ENCODE peak calls at places on chromosome 16, in seven cellular contexts. S is prostate gland, X is brain microvascular endothelial cell, V is cardiac muscle cell, H is lung, L is thoracic aorta, B is fibroblast of lung. A is an unnamed sample. For H3K36me3, the result is how much of the 10 kb centered on the place peaks cover.

GRCh38 chr16:72502654-72503005 is 330.7 kb upstream of the PMFBP1 start:
- DNase-seq in S (no peak), X (no peak), V (no peak), H (no peak), L (no peak), B (no peak), A (no peak)

GRCh38 chr16:54466233-54466632 is 179.6 kb upstream of the IRX3 start:
- DNase-seq in S (no peak), X (no peak), V (no peak), H (no peak), L (no peak), B (no peak), A (no peak)

GRCh38 chr16:75860654-75861053 is 134.4 kb upstream of the CPHXL start:
- DNase-seq in S (no peak), X (no peak), V (no peak), H (no peak), L (no peak), B (no peak), A (no peak)

GRCh38 chr16:48413291-48413690 is 28.1 kb upstream of the SIAH1 start:
- DNase-seq in S (no peak), X (no peak), V (no peak), H (no peak), L (no peak), B (no peak), A (no peak)

GRCh38 chr16:50366126-50366525 is 2.7 kb downstream of the BRD7 start:
- DNase-seq in S (no peak), X (no peak), V (no peak), H (no peak), L (no peak), B (no peak), A (no peak)

GRCh38 chr16:397736-398332 is 835 bp downstream of the NME4 start:
- DNase-seq in S (peak), X (peak), V (peak), H (no peak), L (no peak), B (peak), A (peak)

GRCh38 chr16:261031-261691 is 14.6 kb downstream of the RGS11 start:
- DNase-seq in S (no peak), X (no peak), V (no peak), H (no peak), L (no peak), B (no peak), A (no peak)

GRCh38 chr16:88108762-88109161 is 157.5 kb downstream of the BANP start:
- DNase-seq in S (no peak), X (no peak), V (no peak), H (no peak), L (no peak), B (no peak), A (no peak)

GRCh38 chr16:79360267-79360666 is 240.3 kb downstream of the MAF start:
- DNase-seq in S (no peak), X (no peak), V (no peak), H (no peak), L (no peak), B (no peak), A (peak)

GRCh38 chr16:67773569-67774456 is 32.5 kb downstream of the RANBP10 start:
- DNase-seq in S (no peak), X (no peak), V (peak), H (no peak), L (no peak), B (peak), A (no peak)

GRCh38 chr16:21663889-21664647 is at the start of gene OTOA:
- DNase-seq in S (no peak), X (no peak), V (peak), H (no peak), L (no peak), B (no peak), A (no peak)

GRCh38 chr16:31009894-31010293 is 544 bp downstream of the STX1B start:
- DNase-seq in S (no peak), X (no peak), V (no peak), H (no peak), L (no peak), B (no peak), A (no peak)

GRCh38 chr16:28320023-28320561 is 27.8 kb downstream of the SBK1 start:
- DNase-seq in S (no peak), X (no peak), V (no peak), H (no peak), L (no peak), B (no peak), A (no peak)

DNA sequence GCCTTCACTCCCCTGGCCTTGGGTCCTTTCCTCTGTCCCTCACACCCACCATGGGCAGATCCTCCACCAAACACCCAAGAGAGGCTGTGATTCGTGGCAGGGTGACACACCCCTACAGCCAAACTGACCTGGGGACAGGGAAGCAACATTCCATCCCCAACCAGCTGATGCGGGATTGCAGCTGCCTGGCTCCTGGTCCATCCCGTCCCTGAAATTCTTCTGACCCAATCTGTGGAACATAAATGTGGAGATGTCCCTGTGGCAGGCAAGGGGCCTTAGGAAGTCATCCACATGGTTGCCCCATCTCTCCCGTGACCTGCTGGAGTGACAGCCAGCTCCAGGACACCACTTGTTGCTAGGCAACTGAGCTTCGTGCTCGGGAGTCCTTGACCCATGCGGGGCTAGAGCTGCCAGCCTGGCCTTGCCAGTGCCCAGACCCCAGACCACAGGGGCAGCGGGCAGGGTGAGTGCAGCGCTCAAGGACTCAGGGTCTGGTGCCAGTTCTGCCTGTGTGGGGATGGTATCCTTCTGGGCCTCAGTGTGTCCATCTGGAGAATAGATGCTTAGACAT is 34.0 kb upstream of the CPNE2 start:
- DNase-seq in S (no peak), X (no peak), V (no peak), H (no peak), L (no peak), B (no peak), A (no peak)
- H3K36me3 ChIP-seq in S (under half), X (under half), V (under half), H (under half), L (under half), B (under half), A (under half)

DNA sequence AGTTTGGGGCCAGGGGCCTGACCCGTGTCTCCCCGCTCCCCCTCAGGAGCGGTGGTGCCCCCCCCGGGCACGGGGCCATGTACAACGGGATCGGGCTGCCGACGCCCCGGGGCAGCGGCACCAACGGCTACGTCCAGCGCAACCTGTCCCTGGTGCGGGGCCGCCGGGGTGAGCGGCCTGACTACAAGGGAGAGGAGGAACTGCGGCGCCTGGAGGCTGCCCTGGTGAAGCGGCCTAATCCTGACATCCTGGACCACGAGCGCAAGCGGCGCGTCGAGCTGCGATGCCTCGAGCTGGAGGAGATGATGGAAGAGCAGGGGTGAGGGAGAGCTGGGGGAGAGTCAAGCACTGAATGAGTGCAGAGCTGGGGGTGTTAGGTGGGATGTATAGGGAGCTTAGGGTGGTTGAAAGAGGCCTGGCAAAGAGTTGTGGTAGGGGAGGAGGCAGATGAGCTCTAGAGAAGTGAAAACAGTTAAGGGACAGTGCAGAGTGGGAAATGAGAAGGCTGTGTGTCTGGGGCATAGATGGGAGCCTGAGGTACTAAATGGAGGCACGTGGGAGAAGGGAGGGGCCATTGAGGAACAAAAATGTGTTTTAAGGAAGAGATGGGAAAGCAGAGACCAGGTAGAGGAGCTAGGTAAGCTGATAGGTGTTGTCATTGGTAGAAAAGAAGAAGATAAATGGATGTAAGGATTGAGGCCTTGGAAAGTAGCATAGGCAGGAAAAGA is 4.0 kb downstream of the SRRM2 start:
- DNase-seq in S (no peak), X (no peak), V (no peak), H (no peak), L (no peak), B (no peak), A (no peak)
- H3K36me3 ChIP-seq in S (under half), X (half or more), V (under half), H (under half), L (under half), B (under half), A (under half)

GRCh38 chr16:1500465-1501150 is 7.4 kb downstream of the TELO2 start:
- DNase-seq in S (no peak), X (no peak), V (no peak), H (no peak), L (no peak), B (no peak), A (no peak)
- H3K36me3 ChIP-seq in S (under half), X (under half), V (under half), H (under half), L (half or more), B (under half), A (under half)

DNA sequence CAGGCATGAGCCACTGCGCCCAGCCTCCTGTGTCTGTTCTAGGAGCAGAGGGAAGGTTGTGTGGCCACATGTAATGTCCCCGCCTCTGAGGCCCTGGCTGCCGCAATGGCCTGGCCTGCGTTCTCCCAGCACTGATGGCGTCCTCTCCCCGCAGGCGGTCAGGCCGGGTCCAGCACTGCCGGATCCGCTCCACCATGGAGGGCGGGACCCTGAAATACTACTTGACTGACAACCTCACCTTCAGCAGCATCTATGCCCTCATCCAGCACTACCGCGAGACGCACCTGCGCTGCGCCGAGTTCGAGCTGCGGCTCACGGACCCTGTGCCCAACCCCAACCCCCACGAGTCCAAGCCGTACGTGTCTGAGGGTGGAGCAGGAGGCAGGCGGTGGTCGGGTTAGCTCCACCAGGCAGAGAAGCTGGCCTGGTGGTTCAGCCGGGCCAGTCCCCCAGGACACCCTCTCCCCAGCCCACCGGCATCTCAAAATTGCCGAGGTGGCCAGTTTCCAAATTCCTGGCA is 100.8 kb downstream of the SDR42E1 start:
- DNase-seq in S (no peak), X (no peak), V (no peak), H (no peak), L (no peak), B (no peak), A (no peak)
- H3K36me3 ChIP-seq in S (under half), X (under half), V (under half), H (under half), L (under half), B (under half), A (under half)

GRCh38 chr16:59848314-59848713 is 1114.2 kb upstream of the GOT2 start:
- DNase-seq in S (no peak), X (no peak), V (no peak), H (no peak), L (no peak), B (peak), A (no peak)
- H3K36me3 ChIP-seq in S (under half), X (under half), V (under half), H (under half), L (under half), B (under half), A (under half)

DNA sequence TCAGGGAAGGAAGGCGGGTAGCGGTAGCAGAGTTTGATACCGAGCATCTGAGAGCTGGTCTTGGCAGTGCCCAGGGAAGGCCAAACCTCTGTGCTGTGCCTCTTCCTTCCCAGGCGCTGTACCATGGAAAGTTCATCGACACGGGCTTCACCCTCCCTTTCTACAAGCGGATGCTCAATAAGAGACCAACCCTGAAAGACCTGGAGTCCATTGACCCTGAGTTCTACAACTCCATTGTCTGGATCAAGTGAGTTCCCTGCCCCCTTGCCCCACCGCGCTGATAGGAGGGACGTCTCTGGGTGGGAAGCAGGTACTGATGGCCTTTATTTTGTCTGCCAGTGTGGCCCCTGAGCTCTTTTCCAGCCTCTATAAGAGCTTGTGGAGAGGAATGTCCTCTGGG is 15.4 kb upstream of the CLEC18A start:
- DNase-seq in S (no peak), X (no peak), V (no peak), H (no peak), L (no peak), B (no peak), A (no peak)
- H3K36me3 ChIP-seq in S (under half), X (half or more), V (under half), H (under half), L (half or more), B (under half), A (under half)

DNA sequence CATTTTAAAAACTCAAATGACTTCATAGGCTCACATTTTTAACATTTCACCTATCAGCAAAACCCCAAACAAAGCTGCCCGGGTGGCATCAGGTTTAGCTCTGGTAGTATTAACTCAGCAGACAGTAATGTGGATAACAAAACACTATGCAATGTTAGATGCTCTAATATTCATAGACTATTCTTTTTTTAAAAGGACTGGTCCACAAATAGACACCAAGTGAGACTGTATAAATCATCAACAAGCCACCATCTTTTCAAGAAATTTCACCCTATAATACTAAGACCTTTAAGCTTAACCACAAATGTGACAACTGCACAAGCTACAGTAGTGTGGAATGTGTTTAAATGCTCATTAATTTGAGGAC is 20.2 kb downstream of the SNN start:
- DNase-seq in S (no peak), X (no peak), V (no peak), H (no peak), L (no peak), B (no peak), A (no peak)
- H3K36me3 ChIP-seq in S (under half), X (half or more), V (half or more), H (under half), L (under half), B (under half), A (under half)

DNA sequence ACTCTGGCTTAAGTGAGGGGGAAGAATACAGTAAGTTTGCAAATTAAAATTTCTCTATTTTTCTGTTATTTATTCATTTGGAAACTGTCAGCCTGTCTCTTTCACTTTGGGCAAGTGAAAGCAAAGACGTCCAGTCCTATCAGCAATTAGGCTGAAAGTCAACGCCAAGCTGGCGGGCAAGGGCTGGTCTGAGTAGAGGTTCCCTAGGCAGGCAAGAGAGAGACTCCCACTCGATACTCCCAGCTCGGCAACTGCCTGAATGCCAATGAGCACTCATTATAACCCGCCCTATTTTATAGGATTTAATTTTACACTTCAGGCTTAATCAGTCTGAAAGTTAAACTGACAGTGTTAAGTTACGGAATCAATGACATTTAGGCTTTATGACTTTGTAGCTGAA is 14.3 kb upstream of the SLC38A8 start:
- DNase-seq in S (no peak), X (no peak), V (no peak), H (no peak), L (no peak), B (no peak), A (no peak)
- H3K36me3 ChIP-seq in S (under half), X (half or more), V (under half), H (under half), L (half or more), B (under half), A (under half)

DNA sequence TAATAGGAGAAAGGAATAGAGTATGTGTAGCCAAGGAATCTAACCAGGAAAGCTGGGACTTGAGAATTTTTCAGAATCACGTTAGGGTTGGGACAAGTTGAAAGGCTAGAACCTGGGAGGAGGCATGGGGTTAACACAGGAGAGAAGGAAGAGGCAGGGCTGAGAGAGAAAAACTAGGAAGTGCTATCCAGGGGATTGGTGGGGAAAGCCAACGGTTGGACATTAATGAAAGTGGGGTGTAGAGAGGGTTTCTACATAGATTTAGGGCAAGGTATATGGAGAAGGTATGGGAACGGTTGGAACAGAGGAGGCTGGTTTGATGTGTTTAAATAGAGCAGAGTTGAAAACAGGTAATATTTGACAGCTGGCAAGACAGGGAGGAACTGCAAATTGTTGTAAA is 2.7 kb downstream of the SRRM2 start:
- DNase-seq in S (no peak), X (no peak), V (no peak), H (no peak), L (no peak), B (no peak), A (no peak)
- H3K36me3 ChIP-seq in S (under half), X (under half), V (under half), H (under half), L (under half), B (under half), A (under half)

DNA sequence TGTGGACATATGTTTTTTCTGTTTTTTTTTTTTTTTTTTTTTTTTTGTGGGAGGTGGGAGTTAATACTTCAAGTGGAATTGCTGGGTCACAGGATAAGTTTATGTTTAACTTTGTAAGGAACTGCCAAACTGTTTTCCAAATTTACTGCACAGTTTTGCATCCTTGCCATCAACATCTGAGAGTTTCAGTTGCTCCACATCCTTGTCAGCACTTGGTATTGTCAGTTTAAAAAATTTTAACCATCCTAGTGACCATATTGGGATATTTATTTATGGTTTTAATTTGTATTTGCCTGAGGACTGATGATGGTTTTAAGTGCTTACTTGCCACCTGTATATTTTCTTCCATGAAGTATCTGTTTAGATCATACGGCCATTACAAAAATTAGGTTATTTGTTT is 34.0 kb upstream of the IRF8 start:
- DNase-seq in S (no peak), X (no peak), V (no peak), H (no peak), L (no peak), B (no peak), A (no peak)
- H3K36me3 ChIP-seq in S (under half), X (under half), V (under half), H (under half), L (under half), B (under half), A (under half)

A was measured in breast epithelium.